ENCODE peak calls at places on chromosome 1, in ten cellular contexts. D is NT2/D1; N is stimulated activated naive B cell treated with anti-CD40 and anti-IgM and Interleukin-4, amounts not matched to agents 10 μg/mL and 1 μg/mL and 100 μg/mL, for 72 hours; M is lower leg skin; Z is Panc1; A is tibial artery; E is astrocyte; Q is NCI-H748 treated with DMSO at 0.1 percent for 48 hours; S is B cell; L is CD4-positive, CD25-positive, alpha-beta regulatory T cell. P is an unnamed sample.

GRCh38 chr1:1858382-1859086 is 32.4 kb downstream of the GNB1 start:
- DNase-seq in M (peak; percentile 94), Z (no peak), D (peak; percentile 20), N (no peak), Q (no peak), E (peak; percentile 73), A (peak; percentile 88), S (no peak), L (peak; percentile 27), P (peak; percentile 88)

GRCh38 chr1:203465943-203466342 is 9.7 kb upstream of the PRELP start:
- DNase-seq in N (no peak), E (no peak), M (peak; percentile 93), Q (no peak), D (no peak), L (no peak), A (peak; percentile 94), Z (no peak), S (no peak), P (no peak)

GRCh38 chr1:27992271-27992670 is 32.5 kb downstream of the XKR8 start:
- DNase-seq in Q (no peak), L (peak; percentile 26), E (no peak), A (no peak), N (no peak), M (no peak), D (no peak), Z (no peak), S (peak; percentile 22), P (peak; percentile 21)

GRCh38 chr1:27832762-27833161 is 2.2 kb downstream of the PPP1R8 start:
- DNase-seq in L (no peak), Z (no peak), N (no peak), M (no peak), S (no peak), A (no peak), Q (no peak), D (no peak), E (peak; percentile 79), P (no peak)

GRCh38 chr1:16120940-16121410 is 34.9 kb downstream of the EPHA2 start:
- DNase-seq in D (no peak), Q (peak; percentile 42), N (no peak), E (no peak), S (no peak), A (no peak), M (no peak), Z (no peak), L (no peak), P (no peak)

GRCh38 chr1:173509797-173510196 is 32.7 kb downstream of the PRDX6 start:
- DNase-seq in L (no peak), S (no peak), N (no peak), A (no peak), D (no peak), M (no peak), Z (no peak), Q (no peak), E (no peak), P (no peak)

GRCh38 chr1:48526045-48526714 is 54.2 kb upstream of the SPATA6 start:
- DNase-seq in D (no peak), M (no peak), A (no peak), E (no peak), Q (peak; percentile 75), N (no peak), L (no peak), Z (no peak), S (no peak), P (peak; percentile 40)

GRCh38 chr1:233244183-233244582 is 51.3 kb downstream of the PCNX2 start:
- DNase-seq in S (no peak), E (peak; percentile 79), Q (no peak), Z (no peak), D (no peak), N (no peak), M (no peak), A (no peak), L (no peak), P (peak; percentile 60)

GRCh38 chr1:2986549-2987305 is 34.5 kb upstream of the ACTRT2 start:
- DNase-seq in S (no peak), N (no peak), D (no peak), M (peak; percentile 69), A (no peak), Z (no peak), E (no peak), L (no peak), Q (no peak), P (no peak)

GRCh38 chr1:181141431-181141910 is 53.0 kb downstream of the IER5 start:
- DNase-seq in Q (no peak), Z (peak; percentile 59), D (no peak), S (no peak), L (no peak), E (peak; percentile 90), N (no peak), A (no peak), M (no peak), P (no peak)

GRCh38 chr1:241939798-241940197 is 17.8 kb upstream of the BECN2 start:
- DNase-seq in L (no peak), Z (no peak), M (no peak), Q (no peak), E (no peak), D (no peak), A (no peak), N (no peak), S (no peak), P (no peak)

GRCh38 chr1:119279441-119280415 is 88.9 kb upstream of the HAO2 start:
- DNase-seq in L (no peak), M (no peak), N (no peak), S (no peak), Q (no peak), A (no peak), D (no peak), Z (peak; percentile 59), E (peak; percentile 91), P (no peak)

GRCh38 chr1:113893267-113893666 is 5.9 kb upstream of the BCL2L15 start:
- DNase-seq in E (no peak), N (no peak), L (no peak), Z (no peak), D (no peak), M (no peak), A (no peak), Q (no peak), S (no peak), P (no peak)

GRCh38 chr1:237748192-237748591 is 142.5 kb downstream of the ZP4 start:
- DNase-seq in M (no peak), E (no peak), S (no peak), L (no peak), Q (no peak), N (no peak), Z (no peak), A (no peak), D (no peak), P (no peak)

GRCh38 chr1:25023190-25023578 is 93.1 kb upstream of the RUNX3 start:
- DNase-seq in L (no peak), Q (no peak), N (no peak), A (no peak), E (no peak), M (no peak), D (no peak), Z (no peak), S (no peak), P (no peak)

GRCh38 chr1:156445789-156446263 is 54.7 kb downstream of the MEF2D start:
- DNase-seq in A (peak; percentile 79), M (peak; percentile 95), S (peak; percentile 81), L (peak; percentile 68), Q (peak; percentile 66), N (peak; percentile 67), D (peak; percentile 81), Z (peak; percentile 67), E (peak; percentile 39), P (peak; percentile 61)

GRCh38 chr1:236204043-236204442 is 61.7 kb downstream of the GPR137B start:
- DNase-seq in N (no peak), D (no peak), E (no peak), L (no peak), M (no peak), A (no peak), Z (no peak), Q (no peak), S (no peak), P (no peak)

GRCh38 chr1:203197625-203198024 is 11.1 kb upstream of the CHI3L1 start:
- DNase-seq in N (no peak), A (no peak), L (no peak), S (no peak), Q (no peak), M (no peak), Z (no peak), E (peak; percentile 92), D (peak; percentile 70), P (no peak)

GRCh38 chr1:104468282-104468681 is 718.6 kb downstream of the AMY1C start:
- DNase-seq in Z (no peak), L (no peak), Q (no peak), E (no peak), N (no peak), S (no peak), M (no peak), D (no peak), A (no peak), P (no peak)

P was measured in left colon.